ENCODE peak calls at places on chromosomes 13 and 19, in six cellular contexts. One of them, this sample, is unnamed.
A peak's percentile ranks its signal among the peaks of the same experiment; 100 is the strongest.

GRCh38 chr13:49421391-49421790 is 22.5 kb downstream of the CAB39L start:
- DNase-seq in H9: peak; percentile 78
- DNase-seq in neuronal stem cell: no peak
- DNase-seq in PC-9: no peak
- DNase-seq in SK-N-SH: no peak
- DNase-seq in fibroblast of lung: no peak
- DNase-seq in this sample: no peak

GRCh38 chr19:49301165-49301865 is 23.7 kb downstream of the SLC6A16 start:
- DNase-seq in neuronal stem cell: peak; percentile 67
- DNase-seq in SK-N-SH: peak; percentile 72
- DNase-seq in H9: peak; percentile 86
- DNase-seq in fibroblast of lung: peak; percentile 54
- DNase-seq in PC-9: peak; percentile 61
- DNase-seq in this sample: peak; percentile 74

GRCh38 chr13:90594694-90595093 is 752.8 kb upstream of the MIR17HG start:
- DNase-seq in neuronal stem cell: no peak
- DNase-seq in PC-9: no peak
- DNase-seq in SK-N-SH: no peak
- DNase-seq in fibroblast of lung: peak; percentile 78
- DNase-seq in H9: no peak
- DNase-seq in this sample: no peak

GRCh38 chr13:77325371-77325941 is 1.4 kb downstream of the MYCBP2 start:
- DNase-seq in H9: no peak
- DNase-seq in SK-N-SH: peak; percentile 6
- DNase-seq in PC-9: no peak
- DNase-seq in neuronal stem cell: no peak
- DNase-seq in fibroblast of lung: peak; percentile 28
- DNase-seq in this sample: peak; percentile 70

GRCh38 chr13:37715606-37716015 is 117.0 kb upstream of the POSTN start:
- DNase-seq in PC-9: peak; percentile 7
- DNase-seq in fibroblast of lung: peak; percentile 94
- DNase-seq in H9: no peak
- DNase-seq in SK-N-SH: no peak
- DNase-seq in neuronal stem cell: no peak
- DNase-seq in this sample: no peak

GRCh38 chr13:21849323-21849722 is 178.4 kb downstream of the FGF9 start:
- DNase-seq in PC-9: no peak
- DNase-seq in neuronal stem cell: no peak
- DNase-seq in H9: peak; percentile 45
- DNase-seq in SK-N-SH: peak; percentile 26
- DNase-seq in fibroblast of lung: peak; percentile 44
- DNase-seq in this sample: no peak

GRCh38 chr19:46618670-46619231 is 6.1 kb downstream of the PTGIR start:
- DNase-seq in PC-9: no peak
- DNase-seq in H9: no peak
- DNase-seq in neuronal stem cell: no peak
- DNase-seq in fibroblast of lung: peak; percentile 76
- DNase-seq in SK-N-SH: peak; percentile 2
- DNase-seq in this sample: no peak

GRCh38 chr13:36872621-36873020 is 47.4 kb downstream of the SMAD9 start:
- DNase-seq in PC-9: no peak
- DNase-seq in fibroblast of lung: no peak
- DNase-seq in neuronal stem cell: no peak
- DNase-seq in H9: peak; percentile 51
- DNase-seq in SK-N-SH: no peak
- DNase-seq in this sample: no peak

GRCh38 chr13:109810761-109811510 is 24.6 kb upstream of the IRS2 start:
- DNase-seq in PC-9: no peak
- DNase-seq in H9: no peak
- DNase-seq in SK-N-SH: no peak
- DNase-seq in fibroblast of lung: no peak
- DNase-seq in neuronal stem cell: no peak
- DNase-seq in this sample: no peak

GRCh38 chr13:50068508-50068907 is 53.3 kb downstream of the KCNRG start:
- DNase-seq in H9: no peak
- DNase-seq in PC-9: no peak
- DNase-seq in neuronal stem cell: no peak
- DNase-seq in SK-N-SH: no peak
- DNase-seq in fibroblast of lung: peak; percentile 28
- DNase-seq in this sample: no peak

GRCh38 chr19:53103903-53104203 is 631 bp upstream of the ZNF160 start:
- DNase-seq in neuronal stem cell: no peak
- DNase-seq in PC-9: no peak
- DNase-seq in fibroblast of lung: no peak
- DNase-seq in SK-N-SH: no peak
- DNase-seq in H9: no peak
- DNase-seq in this sample: no peak

GRCh38 chr13:29428310-29428991 is 167.0 kb downstream of the SLC7A1 start:
- DNase-seq in H9: peak; percentile 73
- DNase-seq in neuronal stem cell: peak; percentile 31
- DNase-seq in PC-9: no peak
- DNase-seq in fibroblast of lung: no peak
- DNase-seq in SK-N-SH: peak; percentile 68
- DNase-seq in this sample: no peak

GRCh38 chr13:43730642-43731041 is 56.1 kb downstream of the ENOX1 start:
- DNase-seq in H9: no peak
- DNase-seq in fibroblast of lung: peak; percentile 36
- DNase-seq in SK-N-SH: no peak
- DNase-seq in neuronal stem cell: no peak
- DNase-seq in PC-9: no peak
- DNase-seq in this sample: no peak

GRCh38 chr13:102580552-102581169 is 16.1 kb upstream of the TPP2 start:
- DNase-seq in H9: no peak
- DNase-seq in fibroblast of lung: peak; percentile 84
- DNase-seq in neuronal stem cell: peak; percentile 65
- DNase-seq in PC-9: peak; percentile 23
- DNase-seq in SK-N-SH: peak; percentile 54
- DNase-seq in this sample: peak; percentile 64

GRCh38 chr19:44894946-44895345 is 3.9 kb downstream of the TOMM40 start:
- DNase-seq in H9: no peak
- DNase-seq in neuronal stem cell: no peak
- DNase-seq in fibroblast of lung: no peak
- DNase-seq in PC-9: no peak
- DNase-seq in SK-N-SH: no peak
- DNase-seq in this sample: no peak

GRCh38 chr13:94232956-94233355 is 246.5 kb downstream of the DCT start:
- DNase-seq in H9: no peak
- DNase-seq in fibroblast of lung: peak; percentile 33
- DNase-seq in neuronal stem cell: no peak
- DNase-seq in PC-9: no peak
- DNase-seq in SK-N-SH: no peak
- DNase-seq in this sample: no peak

DNA sequence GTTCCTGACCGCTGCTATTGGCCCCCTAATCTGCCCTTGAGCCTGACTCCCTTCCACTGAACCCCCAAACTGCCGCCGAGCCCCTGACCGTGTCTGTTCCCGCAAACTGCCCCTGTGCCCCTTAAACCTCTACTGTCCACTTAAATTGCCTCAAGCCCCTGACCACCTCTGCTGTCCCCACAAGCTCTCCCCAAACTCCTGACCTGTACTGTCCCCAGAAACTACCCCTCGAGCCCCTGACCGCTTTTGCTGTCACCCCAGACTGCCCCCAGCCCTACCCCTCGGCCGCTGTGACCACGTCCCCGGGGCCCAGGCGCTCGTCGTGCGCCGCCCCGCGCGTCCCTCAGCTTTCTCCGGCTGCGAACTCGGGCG is 382 bp downstream of the ZNF77 start:
- DNase-seq in neuronal stem cell: no peak
- DNase-seq in PC-9: no peak
- DNase-seq in fibroblast of lung: no peak
- DNase-seq in H9: no peak
- DNase-seq in SK-N-SH: no peak
- DNase-seq in this sample: no peak
- H2AFZ ChIP-seq in neuronal stem cell: peak overlapping the region; percentile 100
- H2AFZ ChIP-seq in PC-9: peak overlapping the region; percentile 93
- H2AFZ ChIP-seq in fibroblast of lung: peak overlapping the region; percentile 81
- H2AFZ ChIP-seq in H9: no peak overlapping the region
- H2AFZ ChIP-seq in SK-N-SH: peak overlapping the region; percentile 97
- H2AFZ ChIP-seq in this sample: no peak overlapping the region

GRCh38 chr19:58108546-58108817 is 10.5 kb upstream of the ZSCAN18 start:
- DNase-seq in SK-N-SH: no peak
- DNase-seq in H9: no peak
- DNase-seq in fibroblast of lung: no peak
- DNase-seq in neuronal stem cell: no peak
- DNase-seq in PC-9: no peak
- DNase-seq in this sample: no peak
- H3K9me3 ChIP-seq in SK-N-SH: peaks cover 24% of the 10 kb centered on the region
- H3K9me3 ChIP-seq in H9: peaks cover 74% of the 10 kb centered on the region
- H3K9me3 ChIP-seq in fibroblast of lung: peaks cover 2% of the 10 kb centered on the region
- H3K9me3 ChIP-seq in neuronal stem cell: peaks cover 60% of the 10 kb centered on the region
- H3K9me3 ChIP-seq in PC-9: peaks cover 74% of the 10 kb centered on the region
- H3K9me3 ChIP-seq in this sample: no peaks in the 10 kb centered on the region

DNA sequence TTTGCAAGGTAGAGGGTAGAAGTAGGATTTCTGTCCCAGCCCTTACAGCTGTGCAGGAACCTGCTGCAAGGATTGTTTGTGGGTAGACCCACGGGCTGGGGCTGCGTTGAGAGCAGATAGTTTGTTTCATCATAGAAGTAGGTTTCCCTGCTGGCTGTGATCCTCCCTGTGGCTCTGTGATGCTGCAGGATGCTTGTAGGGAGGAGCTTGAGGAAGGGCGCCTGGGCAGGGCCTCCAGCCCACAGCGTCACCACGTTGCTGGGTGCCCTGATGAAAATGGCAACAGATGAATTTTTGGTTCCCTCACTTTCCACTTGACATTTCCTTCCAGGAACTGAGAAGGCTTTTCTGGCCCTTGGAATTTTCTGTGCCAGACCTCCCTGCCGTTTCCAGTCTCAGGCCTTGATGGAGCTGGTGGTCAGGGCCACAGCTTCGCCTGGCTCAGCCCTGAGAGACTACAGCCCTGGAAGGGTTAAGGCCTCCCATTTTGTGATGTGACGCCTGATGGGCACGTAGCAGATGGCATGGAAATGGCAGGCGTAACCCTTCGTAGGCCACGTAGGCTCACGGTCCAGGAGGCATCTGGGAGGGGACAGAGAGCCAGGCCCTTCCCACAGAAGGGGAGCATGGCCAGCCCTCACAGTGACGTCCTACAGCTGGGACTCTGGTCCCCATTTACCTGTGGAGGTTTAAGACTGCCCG is 42.2 kb downstream of the GATAD2A start:
- DNase-seq in PC-9: no peak
- DNase-seq in fibroblast of lung: no peak
- DNase-seq in neuronal stem cell: no peak
- DNase-seq in H9: peak; percentile 31
- DNase-seq in SK-N-SH: no peak
- DNase-seq in this sample: no peak
- H2AFZ ChIP-seq in PC-9: no peak overlapping the region
- H2AFZ ChIP-seq in fibroblast of lung: no peak overlapping the region
- H2AFZ ChIP-seq in neuronal stem cell: no peak overlapping the region
- H2AFZ ChIP-seq in H9: no peak overlapping the region
- H2AFZ ChIP-seq in SK-N-SH: no peak overlapping the region
- H2AFZ ChIP-seq in this sample: no peak overlapping the region

GRCh38 chr13:95317037-95317989 is 16.1 kb upstream of the ABCC4 start:
- DNase-seq in neuronal stem cell: no peak
- DNase-seq in H9: no peak
- DNase-seq in fibroblast of lung: peak; percentile 28
- DNase-seq in PC-9: no peak
- DNase-seq in SK-N-SH: no peak
- DNase-seq in this sample: no peak
- H3K9me3 ChIP-seq in neuronal stem cell: no peaks in the 10 kb centered on the region
- H3K9me3 ChIP-seq in H9: no peaks in the 10 kb centered on the region
- H3K9me3 ChIP-seq in fibroblast of lung: no peaks in the 10 kb centered on the region
- H3K9me3 ChIP-seq in PC-9: no peaks in the 10 kb centered on the region
- H3K9me3 ChIP-seq in SK-N-SH: no peaks in the 10 kb centered on the region
- H3K9me3 ChIP-seq in this sample: no peaks in the 10 kb centered on the region

This sample was measured in MM.1S.